ENCODE peak calls at places on chromosomes 2 and 18, in six cellular contexts. K is fibroblast of pulmonary artery, O is sigmoid colon, C is dorsolateral prefrontal cortex, R is A549, Z is fibroblast of the aortic adventitia. L is an unnamed sample.

GRCh38 chr2:119245076-119245840 is 21.6 kb downstream of the STEAP3 start:
- DNase-seq in Z (no peak), C (no peak), K (no peak), R (no peak), O (no peak), L (no peak)

GRCh38 chr18:44895176-44895798 is 214.6 kb downstream of the SETBP1 start:
- DNase-seq in O (no peak), R (peak), Z (peak), C (no peak), K (peak), L (no peak)

GRCh38 chr2:159283529-159283928 is 3.0 kb downstream of the WDSUB1 start:
- DNase-seq in C (no peak), K (no peak), Z (no peak), R (no peak), O (no peak), L (no peak)

GRCh38 chr18:13268035-13268700 is 49.6 kb downstream of the LDLRAD4 start:
- DNase-seq in K (peak), C (no peak), R (no peak), Z (peak), O (peak), L (peak)

GRCh38 chr2:150485114-150485870 is 2.2 kb downstream of the RND3 start:
- DNase-seq in C (peak), O (peak), Z (peak), K (peak), R (peak), L (no peak)

GRCh38 chr2:71700880-71701397 is 247.6 kb downstream of the DYSF start:
- DNase-seq in K (peak), Z (peak), C (peak), R (no peak), O (peak), L (no peak)

GRCh38 chr2:149090706-149091105 is 52.2 kb downstream of the LYPD6B start:
- DNase-seq in O (no peak), C (no peak), R (no peak), Z (no peak), K (no peak), L (no peak)

GRCh38 chr2:3558205-3559014 is at the start of gene RNASEH1:
- DNase-seq in K (peak), C (peak), Z (peak), R (peak), O (peak), L (peak)

GRCh38 chr2:241357531-241357930 is 1.4 kb downstream of the FARP2 start:
- DNase-seq in R (no peak), O (no peak), K (no peak), Z (no peak), C (no peak), L (no peak)

GRCh38 chr18:28189400-28190239 is 12.7 kb upstream of the CDH2 start:
- DNase-seq in C (no peak), O (no peak), R (peak), K (peak), Z (peak), L (no peak)

GRCh38 chr2:240689975-240690374 is 1.7 kb upstream of the AQP12A start:
- DNase-seq in C (peak), R (no peak), O (no peak), Z (no peak), K (no peak), L (no peak)

GRCh38 chr2:38033651-38034050 is 42.3 kb downstream of the CYP1B1 start:
- DNase-seq in C (no peak), K (peak), R (no peak), O (no peak), Z (no peak), L (no peak)

GRCh38 chr18:45879681-45880655 is 54.5 kb downstream of the SIGLEC15 start:
- DNase-seq in O (peak), R (peak), C (peak), K (peak), Z (peak), L (peak)

GRCh38 chr2:104860141-104860790 is 6.4 kb downstream of the POU3F3 start:
- DNase-seq in K (no peak), R (no peak), O (no peak), C (no peak), Z (no peak), L (no peak)

GRCh38 chr2:144239306-144239705 is 280.6 kb downstream of the ZEB2 start:
- DNase-seq in O (no peak), Z (no peak), R (no peak), K (no peak), C (no peak), L (no peak)

GRCh38 chr2:182144780-182145170 is 159.1 kb downstream of the PPP1R1C start:
- DNase-seq in Z (peak), O (no peak), K (no peak), R (no peak), C (no peak), L (no peak)

GRCh38 chr2:221371347-221371746 is 200.8 kb downstream of the EPHA4 start:
- DNase-seq in R (no peak), K (no peak), C (no peak), O (no peak), Z (no peak), L (no peak)

GRCh38 chr2:233490831-233491230 is 75.8 kb downstream of the USP40 start:
- DNase-seq in R (no peak), Z (no peak), C (no peak), K (no peak), O (no peak), L (no peak)

GRCh38 chr18:36412778-36413177 is 115.3 kb downstream of the FHOD3 start:
- DNase-seq in C (no peak), R (peak), Z (no peak), O (no peak), K (peak), L (peak)

GRCh38 chr2:20093263-20094141 is 42.1 kb upstream of the LAPTM4A start:
- DNase-seq in Z (peak), K (peak), R (peak), O (peak), C (no peak), L (no peak)

GRCh38 chr2:98148968-98149697 is 62.2 kb downstream of the VWA3B start:
- DNase-seq in K (peak), Z (peak), R (peak), O (no peak), C (no peak), L (no peak)

GRCh38 chr2:86249176-86249842 is 50.1 kb downstream of the MRPL35 start:
- DNase-seq in K (peak), R (peak), O (peak), Z (peak), C (no peak), L (no peak)

DNA sequence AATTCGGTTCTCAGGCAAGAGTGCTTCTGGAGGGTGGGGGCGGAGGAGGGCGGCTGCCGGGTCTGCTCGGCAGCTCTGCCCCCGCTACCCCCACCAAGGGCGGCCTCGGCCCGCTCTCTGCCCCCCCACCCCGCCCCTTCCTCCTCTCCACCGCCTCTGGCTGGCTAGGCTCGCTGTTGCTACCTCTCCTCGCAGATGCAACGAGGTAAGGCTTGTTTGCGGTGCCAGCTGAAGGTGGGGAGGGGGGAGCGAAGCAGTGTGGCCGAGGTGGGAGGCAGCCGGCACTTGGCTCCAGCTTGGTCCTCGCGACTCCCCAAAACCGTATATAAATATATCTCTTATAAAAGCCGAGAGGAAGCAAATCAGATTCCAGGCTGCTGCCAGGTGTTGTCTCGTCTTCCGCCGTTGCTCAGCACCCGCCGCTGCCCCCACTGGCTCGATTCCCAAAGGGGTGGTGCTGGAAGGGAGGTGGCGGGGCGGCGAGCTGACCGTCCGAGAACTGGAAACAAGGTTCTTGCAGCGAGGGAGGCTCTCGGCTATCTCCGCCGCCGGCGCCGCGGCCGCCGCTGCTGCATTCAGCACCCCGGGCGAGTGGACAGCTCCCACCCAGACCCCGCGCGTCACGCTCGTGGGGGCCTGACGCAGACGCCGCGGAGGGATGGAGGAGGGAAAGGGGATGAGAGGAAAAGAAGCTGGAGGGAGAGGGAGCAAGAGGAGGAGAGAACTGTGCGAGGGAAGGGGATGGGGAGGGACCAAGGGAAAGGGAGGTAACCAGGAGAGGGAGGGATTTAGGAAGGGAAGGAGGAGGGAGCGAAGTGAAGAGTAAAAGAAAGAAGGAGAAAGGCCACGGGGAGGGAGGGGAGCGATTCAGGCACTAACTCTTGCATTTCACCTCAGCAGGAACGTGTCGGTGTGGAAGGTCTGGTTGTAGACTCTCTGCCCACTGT is at the start of gene MARCHF4:
- DNase-seq in R (peak), K (peak), Z (peak), O (peak), C (peak), L (peak)
- H3K4me3 ChIP-seq in R (peak), K (peak), Z (peak), O (no peak), C (peak), L (peak)

GRCh38 chr2:235168174-235168979 is 216.6 kb downstream of the SH3BP4 start:
- DNase-seq in O (no peak), R (no peak), C (no peak), Z (no peak), K (no peak), L (no peak)

GRCh38 chr2:235170016-235170415 is 218.2 kb downstream of the SH3BP4 start:
- DNase-seq in C (no peak), Z (peak), K (peak), R (peak), O (no peak), L (no peak)

GRCh38 chr2:235165631-235166030 is 213.8 kb downstream of the SH3BP4 start:
- DNase-seq in Z (peak), K (no peak), O (no peak), C (no peak), R (no peak), L (no peak)

GRCh38 chr2:235171511-235172130 is 219.8 kb downstream of the SH3BP4 start:
- DNase-seq in C (no peak), O (no peak), R (peak), K (peak), Z (peak), L (no peak)

GRCh38 chr2:235170536-235171510 is 219.0 kb downstream of the SH3BP4 start:
- DNase-seq in R (peak), K (peak), O (no peak), C (no peak), Z (peak), L (no peak)
- H3K4me3 ChIP-seq in R (peak), K (no peak), O (no peak), C (no peak), Z (no peak), L (no peak)

DNA sequence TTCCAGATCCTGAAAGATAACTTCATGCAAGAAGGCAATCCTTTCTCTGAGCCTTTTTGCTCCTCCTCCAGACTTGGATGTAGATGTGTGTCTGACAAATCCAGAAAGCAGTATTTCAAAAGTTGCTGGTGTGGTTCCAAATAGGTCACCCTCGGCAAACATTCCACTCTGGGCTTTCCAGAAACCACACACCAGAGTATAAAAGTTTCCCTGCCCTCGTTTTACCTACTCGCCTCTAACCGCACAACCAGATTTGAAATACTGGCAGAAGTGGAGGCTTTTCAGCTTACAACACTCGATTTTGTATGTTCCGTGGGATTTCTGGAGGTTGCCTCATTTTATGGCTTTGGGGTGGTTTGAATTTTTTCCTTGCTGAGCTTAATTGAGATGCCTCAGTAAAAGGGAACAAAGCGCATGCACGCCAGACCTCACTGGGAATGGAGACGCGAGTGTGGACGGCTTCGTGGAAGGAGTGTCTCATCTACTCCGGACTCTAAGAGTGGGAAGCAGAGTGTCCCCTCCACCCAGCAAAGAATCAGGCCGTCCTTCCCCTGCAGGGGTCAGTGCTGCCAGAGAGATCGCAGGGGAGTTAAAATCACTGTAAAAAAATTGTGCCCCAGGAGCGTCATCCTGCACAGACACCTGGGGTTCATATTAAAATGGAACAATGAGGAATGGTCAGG is 44.0 kb upstream of the RPL31 start:
- DNase-seq in R (no peak), C (no peak), Z (peak), O (peak), K (peak), L (no peak)
- H3K4me3 ChIP-seq in R (no peak), C (no peak), Z (no peak), O (no peak), K (no peak), L (no peak)

GRCh38 chr2:53945538-53945937 is 25.3 kb downstream of the PSME4 start:
- DNase-seq in K (no peak), R (no peak), Z (no peak), O (no peak), C (no peak), L (no peak)
- H3K4me3 ChIP-seq in K (no peak), R (no peak), Z (no peak), O (no peak), C (no peak), L (no peak)

DNA sequence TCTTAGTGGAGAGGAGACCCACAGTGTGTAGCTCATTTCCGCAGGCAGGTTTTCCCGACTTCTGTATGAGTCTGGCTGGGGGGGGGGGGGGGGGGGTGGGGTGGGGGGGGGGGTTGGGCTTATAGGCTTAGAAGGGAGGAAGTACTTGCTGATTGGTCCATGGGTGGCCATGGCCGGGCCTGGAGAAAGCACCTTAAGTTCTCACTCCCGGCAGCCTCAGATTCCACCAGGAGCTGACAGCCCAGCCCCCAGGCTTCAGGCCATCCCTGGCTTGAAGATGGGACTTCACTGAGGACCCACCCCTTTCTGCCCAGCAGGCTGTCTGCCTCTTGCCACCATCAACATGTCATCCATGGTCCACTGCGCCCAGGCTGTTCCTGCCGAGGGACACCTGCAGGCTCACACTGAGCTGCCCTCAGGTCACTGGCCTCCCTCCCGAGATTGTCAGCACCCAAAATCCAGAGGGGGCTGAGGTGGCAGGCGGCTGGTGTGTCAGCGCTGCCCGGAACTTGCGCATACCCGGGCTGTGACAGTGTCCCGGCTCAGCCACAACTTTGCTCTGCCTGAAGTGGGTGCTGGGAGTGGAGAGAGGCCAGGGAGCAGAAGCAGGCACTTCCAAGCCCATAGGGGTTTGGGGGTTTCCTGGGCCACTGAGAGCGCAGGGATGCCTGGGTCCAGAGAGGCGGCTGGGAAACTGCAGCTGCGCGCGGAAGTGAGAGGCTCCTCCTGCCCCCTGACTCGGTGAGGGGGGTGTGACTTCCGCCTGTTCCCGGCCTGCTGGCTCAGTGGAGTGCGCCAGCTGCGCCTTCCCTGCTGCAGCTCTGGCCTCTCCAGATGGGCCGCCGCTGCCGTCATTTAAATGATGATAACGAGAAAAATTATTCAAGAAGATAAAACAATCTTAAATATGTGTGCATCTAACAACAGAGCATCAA is 256.1 kb downstream of the RPRM start:
- DNase-seq in C (no peak), K (no peak), Z (no peak), R (no peak), O (no peak), L (no peak)
- H3K4me3 ChIP-seq in C (no peak), K (no peak), Z (no peak), R (no peak), O (no peak), L (no peak)

DNA sequence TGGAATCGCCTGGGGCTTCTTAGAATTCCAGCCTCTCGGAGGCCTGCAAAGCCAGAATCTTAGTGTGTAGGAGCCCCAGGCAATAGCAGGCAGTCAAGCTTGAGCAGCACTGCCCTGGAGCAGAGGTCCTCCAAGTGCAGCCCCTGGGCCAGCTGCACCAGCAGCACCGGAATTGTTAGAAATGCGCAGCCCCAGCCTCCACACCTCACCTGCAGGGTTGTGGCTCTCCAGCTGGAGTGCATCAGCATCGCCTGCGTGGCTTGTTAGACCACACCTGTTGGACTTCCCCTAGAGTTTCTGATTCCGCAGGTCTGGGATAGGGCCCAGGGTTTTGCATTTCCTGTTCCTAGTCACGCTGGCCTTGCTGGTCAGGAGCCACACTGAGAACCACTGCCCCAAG is 100.3 kb downstream of the ASAP2 start:
- DNase-seq in Z (no peak), O (no peak), R (no peak), C (no peak), K (no peak), L (no peak)
- H3K4me3 ChIP-seq in Z (no peak), O (no peak), R (no peak), C (no peak), K (no peak), L (no peak)

GRCh38 chr18:22324191-22325131 is 93.3 kb downstream of the CTAGE1 start:
- DNase-seq in R (no peak), C (no peak), O (no peak), Z (peak), K (peak), L (no peak)
- H3K4me3 ChIP-seq in R (no peak), C (peak), O (no peak), Z (peak), K (no peak), L (peak)

GRCh38 chr2:170717599-170717963 is 2.4 kb downstream of the SP5 start:
- DNase-seq in O (no peak), K (no peak), C (no peak), R (no peak), Z (no peak), L (no peak)

GRCh38 chr2:170715062-170715931 is at the start of gene SP5:
- DNase-seq in C (no peak), Z (peak), K (peak), O (peak), R (peak), L (no peak)

GRCh38 chr2:170717991-170718589 is 3.0 kb downstream of the SP5 start:
- DNase-seq in C (no peak), R (no peak), O (no peak), K (no peak), Z (no peak), L (no peak)

GRCh38 chr2:170715932-170716777 is 1.0 kb downstream of the SP5 start:
- DNase-seq in O (peak), Z (no peak), K (no peak), R (no peak), C (no peak), L (no peak)

GRCh38 chr2:170716851-170717598 is 1.9 kb downstream of the SP5 start:
- DNase-seq in O (peak), Z (no peak), R (peak), C (no peak), K (peak), L (no peak)
- H3K4me3 ChIP-seq in O (peak), Z (no peak), R (peak), C (peak), K (no peak), L (no peak)

DNA sequence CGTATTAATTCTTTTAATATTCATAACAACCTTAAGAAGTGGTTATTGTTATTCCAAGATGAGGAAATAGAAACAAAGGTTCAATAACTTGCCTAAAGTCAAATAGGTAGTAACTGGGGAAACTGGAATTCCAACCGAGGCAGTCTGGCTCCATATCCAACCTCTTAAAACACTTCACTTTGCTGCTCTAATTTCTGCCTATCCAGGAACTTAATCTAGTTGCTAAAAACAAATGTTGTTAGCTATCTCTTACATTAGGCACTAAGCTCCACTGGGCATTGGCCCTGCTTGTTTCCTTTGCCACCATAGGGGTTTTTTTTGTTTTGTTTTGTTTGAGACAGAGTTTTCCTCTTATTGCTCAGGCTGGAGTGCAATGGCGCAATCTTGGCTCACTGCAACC is 24.8 kb downstream of the ERLEC1 start:
- DNase-seq in Z (no peak), R (no peak), O (no peak), K (no peak), C (no peak), L (no peak)
- H3K4me3 ChIP-seq in Z (no peak), R (no peak), O (no peak), K (no peak), C (no peak), L (no peak)

L was measured in iPS DF 6.9.